ENCODE peak calls at places on chromosomes 6 and 20, in six cellular contexts. R is G401, Q is ELF-1, U is head of caudate nucleus, A is amniotic epithelial cell, D is cardiac muscle cell. K is an unnamed sample.

GRCh38 chr6:24054388-24054787 is 71.6 kb upstream of the NRSN1 start:
- DNase-seq in R (no peak), Q (no peak), U (no peak), A (no peak), D (no peak), K (no peak)

GRCh38 chr6:29647927-29648642 is 8.8 kb upstream of the MOG start:
- DNase-seq in R (peak), Q (no peak), U (no peak), A (peak), D (peak), K (no peak)

GRCh38 chr6:10507715-10508114 is 13.4 kb upstream of the GCNT2 start:
- DNase-seq in R (no peak), Q (no peak), U (no peak), A (no peak), D (no peak), K (no peak)

GRCh38 chr6:159646136-159646535 is 46.9 kb downstream of the SOD2 start:
- DNase-seq in R (no peak), Q (no peak), U (no peak), A (peak), D (peak), K (no peak)

GRCh38 chr6:27837636-27838512 is 74.3 kb downstream of the OR2B2 start:
- DNase-seq in R (peak), Q (peak), U (peak), A (peak), D (peak), K (peak)

GRCh38 chr20:35523298-35523888 is 6.1 kb downstream of the C20orf173 start:
- DNase-seq in R (no peak), Q (peak), U (no peak), A (no peak), D (no peak), K (peak)

GRCh38 chr6:78868124-78868523 is 773 bp downstream of the IRAK1BP1 start:
- DNase-seq in R (peak), Q (no peak), U (no peak), A (peak), D (no peak), K (no peak)

GRCh38 chr6:98579941-98580340 is 254.4 kb upstream of the POU3F2 start:
- DNase-seq in R (no peak), Q (no peak), U (no peak), A (no peak), D (no peak), K (no peak)

GRCh38 chr6:42017021-42017643 is 33.2 kb upstream of the TAF8 start:
- DNase-seq in R (no peak), Q (peak), U (no peak), A (peak), D (peak), K (no peak)

GRCh38 chr20:23636182-23636907 is 1.4 kb downstream of the CST3 start:
- DNase-seq in R (no peak), Q (no peak), U (no peak), A (no peak), D (no peak), K (no peak)

GRCh38 chr6:105804436-105804835 is 281.7 kb upstream of the PRDM1 start:
- DNase-seq in R (no peak), Q (no peak), U (no peak), A (peak), D (peak), K (no peak)

GRCh38 chr6:148168856-148169255 is 173.8 kb upstream of the SASH1 start:
- DNase-seq in R (no peak), Q (no peak), U (no peak), A (no peak), D (no peak), K (no peak)

GRCh38 chr6:38279423-38279822 is 360.3 kb downstream of the BTBD9 start:
- DNase-seq in R (no peak), Q (no peak), U (no peak), A (no peak), D (peak), K (no peak)

GRCh38 chr20:38303908-38304379 is at the start of gene BPI:
- DNase-seq in R (no peak), Q (no peak), U (no peak), A (peak), D (peak), K (no peak)

GRCh38 chr6:149454405-149454848 is 30.4 kb downstream of the ZC3H12D start:
- DNase-seq in R (peak), Q (peak), U (peak), A (peak), D (peak), K (no peak)

GRCh38 chr6:19515939-19516338 is 321.2 kb upstream of the ID4 start:
- DNase-seq in R (no peak), Q (no peak), U (no peak), A (no peak), D (no peak), K (no peak)

GRCh38 chr6:10690651-10691445 is 3.6 kb downstream of the C6orf52 start:
- DNase-seq in R (no peak), Q (peak), U (no peak), A (no peak), D (peak), K (no peak)

GRCh38 chr6:157283900-157284737 is 39.2 kb downstream of the TMEM242 start:
- DNase-seq in R (no peak), Q (no peak), U (no peak), A (no peak), D (no peak), K (no peak)

GRCh38 chr6:35018184-35018523 is 123.0 kb downstream of the TCP11 start:
- DNase-seq in R (no peak), Q (no peak), U (no peak), A (no peak), D (no peak), K (no peak)

GRCh38 chr20:23435675-23436539 is 3.6 kb upstream of the CSTL1 start:
- DNase-seq in R (peak), Q (no peak), U (no peak), A (no peak), D (peak), K (no peak)

GRCh38 chr6:42217165-42217522 is 517 bp downstream of the MRPS10 start:
- DNase-seq in R (no peak), Q (no peak), U (no peak), A (no peak), D (no peak), K (no peak)

GRCh38 chr20:38499366-38499765 is 26.7 kb downstream of the RALGAPB start:
- DNase-seq in R (no peak), Q (no peak), U (no peak), A (no peak), D (no peak), K (no peak)

GRCh38 chr6:129648819-129649491 is 61.0 kb downstream of the ARHGAP18 start:
- DNase-seq in R (no peak), Q (no peak), U (no peak), A (no peak), D (no peak), K (no peak)

GRCh38 chr20:16475225-16475624 is 98.0 kb downstream of the KIF16B start:
- DNase-seq in R (no peak), Q (no peak), U (no peak), A (peak), D (peak), K (peak)

GRCh38 chr6:91317247-91317646 is 730.4 kb upstream of the MAP3K7 start:
- DNase-seq in R (peak), Q (no peak), U (no peak), A (no peak), D (no peak), K (no peak)

GRCh38 chr6:41663558-41663957 is 25.3 kb downstream of the MDFI start:
- DNase-seq in R (no peak), Q (peak), U (no peak), A (no peak), D (no peak), K (no peak)

GRCh38 chr6:23731609-23732008 is 394.4 kb upstream of the NRSN1 start:
- DNase-seq in R (no peak), Q (no peak), U (no peak), A (no peak), D (no peak), K (no peak)

GRCh38 chr6:142335415-142335814 is 33.6 kb downstream of the ADGRG6 start:
- DNase-seq in R (no peak), Q (no peak), U (no peak), A (no peak), D (no peak), K (no peak)